ENCODE peak calls at places on chromosomes 6 and 20, in eight cellular contexts. B is HCT116, D is vagina, U is stomach, V is endothelial cell of umbilical vein, W is HepG2, F is breast epithelium, X is upper lobe of left lung. I is an unnamed sample.

GRCh38 chr20:36085686-36086267 is 68.8 kb upstream of the EPB41L1 start:
- DNase-seq in B (peak), D (no peak), U (peak), V (no peak), W (peak), F (no peak), X (peak), I (no peak)

GRCh38 chr6:34247481-34248197 is 1.2 kb downstream of the SMIM29 start:
- DNase-seq in B (no peak), D (no peak), U (no peak), V (no peak), W (no peak), F (no peak), X (no peak), I (peak)

GRCh38 chr6:21597706-21598273 is 4.2 kb downstream of the SOX4 start:
- DNase-seq in B (no peak), D (no peak), U (no peak), V (no peak), W (no peak), F (peak), X (no peak), I (no peak)

GRCh38 chr20:31801511-31801910 is 17.6 kb upstream of the MYLK2 start:
- DNase-seq in B (no peak), D (no peak), U (no peak), V (no peak), W (no peak), F (no peak), X (no peak), I (no peak)

GRCh38 chr20:9397928-9398327 is 116.5 kb upstream of the LAMP5 start:
- DNase-seq in B (no peak), D (no peak), U (no peak), V (no peak), W (no peak), F (no peak), X (peak), I (no peak)

GRCh38 chr6:2441881-2442475 is 196.6 kb upstream of the GMDS start:
- DNase-seq in B (no peak), D (no peak), U (no peak), V (no peak), W (no peak), F (no peak), X (no peak), I (no peak)

GRCh38 chr6:53727748-53728147 is 62.2 kb upstream of the KLHL31 start:
- DNase-seq in B (no peak), D (no peak), U (no peak), V (no peak), W (no peak), F (no peak), X (no peak), I (no peak)

GRCh38 chr6:5992551-5993225 is 14.0 kb downstream of the NRN1 start:
- DNase-seq in B (no peak), D (no peak), U (no peak), V (no peak), W (no peak), F (no peak), X (no peak), I (no peak)

GRCh38 chr6:101907356-101908217 is 514.1 kb downstream of the GRIK2 start:
- DNase-seq in B (no peak), D (no peak), U (no peak), V (no peak), W (peak), F (no peak), X (no peak), I (no peak)

GRCh38 chr6:111803384-111803783 is 69.9 kb downstream of the FYN start:
- DNase-seq in B (no peak), D (no peak), U (no peak), V (no peak), W (no peak), F (no peak), X (no peak), I (no peak)

GRCh38 chr6:52808660-52809059 is 5.0 kb upstream of the GSTA1 start:
- DNase-seq in B (no peak), D (no peak), U (no peak), V (no peak), W (no peak), F (no peak), X (no peak), I (no peak)

GRCh38 chr6:154995241-154996162 is at the start of gene TIAM2:
- DNase-seq in B (no peak), D (no peak), U (no peak), V (no peak), W (no peak), F (no peak), X (no peak), I (no peak)

GRCh38 chr6:135114355-135115145 is 59.9 kb upstream of the HBS1L start:
- DNase-seq in B (no peak), D (no peak), U (no peak), V (no peak), W (no peak), F (no peak), X (no peak), I (no peak)

GRCh38 chr6:389143-389542 is 2.4 kb upstream of the IRF4 start:
- DNase-seq in B (no peak), D (no peak), U (no peak), V (no peak), W (no peak), F (no peak), X (no peak), I (no peak)

GRCh38 chr6:138752017-138752416 is 21.6 kb upstream of the CCDC28A start:
- DNase-seq in B (no peak), D (no peak), U (no peak), V (no peak), W (no peak), F (no peak), X (no peak), I (no peak)

GRCh38 chr6:125759184-125759902 is 9.9 kb downstream of the HEY2 start:
- DNase-seq in B (peak), D (no peak), U (no peak), V (no peak), W (no peak), F (no peak), X (no peak), I (no peak)

GRCh38 chr20:444862-445426 is 17.4 kb downstream of the TBC1D20 start:
- DNase-seq in B (no peak), D (no peak), U (no peak), V (peak), W (no peak), F (no peak), X (no peak), I (no peak)

GRCh38 chr20:25296094-25297093 is 48.5 kb downstream of the PYGB start:
- DNase-seq in B (no peak), D (no peak), U (no peak), V (no peak), W (peak), F (no peak), X (no peak), I (no peak)

GRCh38 chr20:57669626-57670025 is 40.2 kb downstream of the PMEPA1 start:
- DNase-seq in B (no peak), D (no peak), U (no peak), V (no peak), W (no peak), F (no peak), X (no peak), I (no peak)

GRCh38 chr6:146265051-146265450 is 236.2 kb downstream of the GRM1 start:
- DNase-seq in B (no peak), D (no peak), U (no peak), V (no peak), W (no peak), F (no peak), X (no peak), I (no peak)

GRCh38 chr6:29839917-29840316 is 12.3 kb downstream of the HLA-G start:
- DNase-seq in B (no peak), D (no peak), U (no peak), V (no peak), W (no peak), F (no peak), X (no peak), I (no peak)

GRCh38 chr20:15547109-15547508 is 1026.1 kb downstream of the KIF16B start:
- DNase-seq in B (no peak), D (no peak), U (no peak), V (no peak), W (no peak), F (no peak), X (no peak), I (no peak)

GRCh38 chr6:127201321-127201720 is 65.3 kb upstream of the RNF146 start:
- DNase-seq in B (no peak), D (no peak), U (no peak), V (peak), W (no peak), F (no peak), X (no peak), I (no peak)

GRCh38 chr20:63945031-63945658 is 11.1 kb downstream of the UCKL1 start:
- DNase-seq in B (no peak), D (no peak), U (no peak), V (no peak), W (no peak), F (no peak), X (no peak), I (peak)

GRCh38 chr6:33566182-33567084 is 13.6 kb downstream of the BAK1 start:
- DNase-seq in B (no peak), D (no peak), U (no peak), V (no peak), W (no peak), F (no peak), X (no peak), I (no peak)

GRCh38 chr6:167815296-167815980 is 11.3 kb upstream of the AFDN start:
- DNase-seq in B (no peak), D (no peak), U (no peak), V (no peak), W (no peak), F (no peak), X (no peak), I (no peak)
- TF ChIP-seq CTCF in B (no peak), D (no peak), U (no peak), V (no peak), W (no peak), F (no peak), X (no peak), I (no peak)

DNA sequence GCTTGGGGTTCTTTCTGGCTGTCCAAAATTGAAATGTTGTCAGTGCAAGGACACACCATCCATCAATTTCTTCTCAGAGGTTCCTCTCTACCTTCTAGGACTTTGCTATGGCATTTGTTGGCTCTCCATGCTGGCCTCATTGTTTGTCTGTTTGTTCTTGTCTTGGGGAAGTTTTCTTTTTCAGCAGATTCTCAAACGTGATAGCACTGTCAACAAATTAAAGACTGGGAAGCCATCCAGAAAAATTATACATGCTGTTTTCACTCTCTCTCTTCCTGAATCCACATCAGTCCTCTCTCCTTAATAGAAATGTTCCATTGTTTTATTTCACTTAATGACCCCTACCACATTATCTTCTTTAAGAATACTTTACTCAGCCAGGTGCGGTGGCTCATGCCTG is 130.4 kb downstream of the PCSK2 start:
- DNase-seq in B (no peak), D (no peak), U (no peak), V (no peak), W (no peak), F (no peak), X (no peak), I (no peak)
- TF ChIP-seq POLR2AphosphoS5 in B (no peak), D (no peak), U (no peak), V (no peak), W (no peak), F (no peak), X (no peak), I (no peak)

GRCh38 chr6:109706513-109706912 is 15.4 kb downstream of the FIG4 start:
- DNase-seq in B (no peak), D (no peak), U (no peak), V (no peak), W (no peak), F (no peak), X (no peak), I (no peak)
- H3K27ac ChIP-seq in B (no peak), D (no peak), U (no peak), V (no peak), W (no peak), F (no peak), X (peak), I (no peak)

DNA sequence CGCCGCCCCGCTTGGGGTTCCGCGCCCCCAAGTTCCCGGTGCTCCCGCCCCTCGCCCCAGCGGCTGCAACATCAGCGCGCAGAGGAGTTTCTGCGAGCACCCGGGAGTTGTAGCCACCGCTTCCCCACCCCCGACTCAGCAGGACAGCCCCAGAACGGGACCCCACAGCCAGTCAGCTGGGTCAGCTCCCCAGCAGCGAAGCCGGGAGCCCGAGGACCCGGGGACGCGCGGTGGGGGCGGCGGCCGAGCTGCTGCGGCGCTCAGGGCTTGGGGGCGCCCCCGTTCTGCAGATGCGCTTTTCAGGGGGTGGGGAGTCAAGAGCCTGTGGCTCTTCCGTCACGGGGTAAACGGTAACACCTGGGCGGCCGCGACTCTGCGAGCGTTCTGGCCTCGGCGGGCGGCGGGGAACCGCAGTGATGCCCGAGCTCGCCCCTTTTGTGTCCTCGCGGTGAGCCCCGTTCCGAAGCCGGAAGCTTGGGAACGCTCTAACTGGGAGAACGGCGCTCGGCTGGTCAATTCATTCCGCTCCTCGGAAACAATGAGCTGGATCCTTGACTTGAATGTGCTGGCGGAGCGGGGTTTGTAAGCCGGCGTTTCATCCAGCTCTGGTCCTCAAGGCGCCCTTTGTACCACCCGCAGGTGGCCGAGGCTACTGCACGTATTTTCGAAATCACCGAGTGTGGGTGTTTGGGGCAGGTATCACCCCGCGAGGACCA is 775 bp downstream of the PLEKHG1 start:
- DNase-seq in B (peak), D (no peak), U (peak), V (peak), W (peak), F (peak), X (peak), I (peak)
- TF ChIP-seq CTCF in B (peak), D (no peak), U (peak), V (peak), W (peak), F (peak), X (peak), I (peak)

DNA sequence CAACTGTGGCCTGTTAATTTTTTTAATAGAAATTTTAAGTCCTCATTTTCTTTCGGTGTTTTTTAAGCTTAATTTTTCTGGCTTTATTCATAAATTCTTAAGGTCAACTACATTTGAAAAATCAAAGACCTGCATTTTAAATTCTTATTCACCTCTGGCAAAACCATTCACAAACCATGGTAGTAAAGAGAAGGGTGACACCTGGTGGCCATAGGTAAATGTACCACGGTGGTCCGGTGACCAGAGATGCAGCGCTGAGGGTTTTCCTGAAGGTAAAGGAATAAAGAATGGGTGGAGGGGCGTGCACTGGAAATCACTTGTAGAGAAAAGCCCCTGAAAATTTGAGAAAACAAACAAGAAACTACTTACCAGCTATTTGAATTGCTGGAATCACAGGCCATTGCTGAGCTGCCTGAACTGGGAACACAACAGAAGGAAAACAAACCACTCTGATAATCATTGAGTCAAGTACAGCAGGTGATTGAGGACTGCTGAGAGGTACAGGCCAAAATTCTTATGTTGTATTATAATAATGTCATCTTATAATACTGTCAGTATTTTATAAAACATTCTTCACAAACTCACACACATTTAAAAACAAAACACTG is 10.1 kb downstream of the HFE start:
- DNase-seq in B (peak), D (no peak), U (peak), V (peak), W (peak), F (peak), X (peak), I (no peak)
- TF ChIP-seq POLR2AphosphoS5 in B (no peak), D (peak), U (peak), V (no peak), W (no peak), F (no peak), X (no peak), I (no peak)

GRCh38 chr20:48198951-48199431 is 413.7 kb upstream of the SULF2 start:
- DNase-seq in B (no peak), D (no peak), U (no peak), V (no peak), W (no peak), F (no peak), X (no peak), I (no peak)
- H3K27ac ChIP-seq in B (no peak), D (peak), U (no peak), V (no peak), W (no peak), F (no peak), X (no peak), I (no peak)

GRCh38 chr6:41237128-41237527 is 9.0 kb downstream of the TREML4 start:
- DNase-seq in B (no peak), D (no peak), U (no peak), V (no peak), W (no peak), F (no peak), X (no peak), I (no peak)

GRCh38 chr6:41236276-41236675 is 8.1 kb downstream of the TREML4 start:
- DNase-seq in B (no peak), D (no peak), U (no peak), V (no peak), W (no peak), F (no peak), X (no peak), I (no peak)

DNA sequence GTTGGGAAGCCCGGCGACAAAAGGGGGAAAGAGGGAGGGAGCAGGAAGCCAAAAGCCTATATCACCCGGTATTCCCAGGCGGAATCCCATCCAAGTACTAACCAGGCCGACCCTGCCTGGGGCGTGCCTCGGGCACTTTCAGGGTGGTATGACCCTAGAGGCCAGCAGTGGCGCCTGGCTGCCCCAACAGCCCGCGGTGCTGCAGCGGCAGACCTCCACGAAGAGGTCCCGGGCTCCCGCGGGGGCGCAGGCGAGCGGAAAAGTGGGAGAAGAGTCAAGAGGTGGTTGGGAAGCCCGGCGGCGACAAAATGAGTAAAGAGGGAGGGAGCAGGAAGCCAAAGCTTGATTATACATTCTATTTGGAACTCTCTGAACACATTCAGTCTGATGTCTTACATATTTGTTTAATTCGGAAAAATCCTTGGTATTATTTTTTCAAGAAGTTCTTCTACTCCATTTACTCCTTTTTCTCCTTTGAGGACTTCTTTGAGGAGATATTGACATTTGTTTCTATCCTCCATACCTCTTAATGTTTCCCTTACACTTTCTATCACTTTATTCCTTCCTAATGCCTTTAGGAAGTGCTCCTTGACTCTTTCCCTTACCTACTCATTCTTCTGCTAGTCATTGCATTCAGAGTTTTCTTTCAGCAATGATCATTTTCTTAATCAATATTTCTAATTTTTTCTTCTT is 11.5 kb downstream of the TREML4 start:
- DNase-seq in B (no peak), D (no peak), U (no peak), V (no peak), W (no peak), F (no peak), X (no peak), I (no peak)
- TF ChIP-seq CTCF in B (no peak), D (no peak), U (no peak), V (no peak), W (no peak), F (no peak), X (no peak), I (no peak)

GRCh38 chr6:39493174-39493573 is 170.7 kb upstream of the KCNK16 start:
- DNase-seq in B (no peak), D (no peak), U (no peak), V (no peak), W (no peak), F (no peak), X (no peak), I (no peak)

GRCh38 chr6:39490120-39490519 is 167.6 kb upstream of the KCNK16 start:
- DNase-seq in B (no peak), D (no peak), U (no peak), V (no peak), W (no peak), F (no peak), X (no peak), I (no peak)

GRCh38 chr6:39484276-39484675 is 161.8 kb upstream of the KCNK16 start:
- DNase-seq in B (no peak), D (no peak), U (no peak), V (no peak), W (no peak), F (no peak), X (no peak), I (no peak)

GRCh38 chr6:39493717-39494116 is 171.2 kb upstream of the KCNK16 start:
- DNase-seq in B (no peak), D (no peak), U (no peak), V (no peak), W (no peak), F (no peak), X (no peak), I (no peak)

GRCh38 chr6:39488255-39488881 is 165.9 kb upstream of the KCNK16 start:
- DNase-seq in B (no peak), D (no peak), U (no peak), V (no peak), W (no peak), F (no peak), X (no peak), I (no peak)
- TF ChIP-seq POLR2AphosphoS5 in B (no peak), D (no peak), U (no peak), V (no peak), W (no peak), F (no peak), X (no peak), I (no peak)

I was measured in sigmoid colon.